ENCODE peak calls at places on chromosomes 16 and 17, in five cellular contexts. T is GM13976, H is lung, F is heart right ventricle, C is ovary. P is an unnamed sample.

GRCh38 chr16:50121721-50122445 is 31.2 kb upstream of the TENT4B start:
- DNase-seq in T (peak; percentile 47), H (no peak), F (no peak), C (no peak), P (no peak)

GRCh38 chr17:2393954-2394749 is 6.7 kb downstream of the MNT start:
- DNase-seq in T (no peak), H (no peak), F (no peak), C (no peak), P (no peak)

GRCh38 chr17:69084911-69085310 is 24.2 kb upstream of the ABCA9 start:
- DNase-seq in T (no peak), H (no peak), F (no peak), C (no peak), P (peak; percentile 42)

GRCh38 chr17:36034127-36034526 is 16.4 kb upstream of the CCL23 start:
- DNase-seq in T (no peak), H (no peak), F (no peak), C (no peak), P (no peak)

GRCh38 chr17:64017381-64017980 is 3.0 kb downstream of the ICAM2 start:
- DNase-seq in T (no peak), H (no peak), F (no peak), C (no peak), P (no peak)

GRCh38 chr16:12120331-12120981 is 143.9 kb downstream of the SNX29 start:
- DNase-seq in T (no peak), H (no peak), F (peak; percentile 76), C (peak; percentile 12), P (peak; percentile 39)

GRCh38 chr17:29004081-29004692 is 1.6 kb downstream of the SEZ6 start:
- DNase-seq in T (no peak), H (no peak), F (no peak), C (no peak), P (no peak)

GRCh38 chr16:85418978-85419491 is 194.1 kb upstream of the GSE1 start:
- DNase-seq in T (no peak), H (no peak), F (no peak), C (peak; percentile 23), P (peak; percentile 27)

GRCh38 chr17:12554251-12554650 is 111.4 kb upstream of the MYOCD start:
- DNase-seq in T (no peak), H (no peak), F (no peak), C (no peak), P (no peak)

GRCh38 chr16:3317315-3317999 is 12.2 kb downstream of the ZNF75A start:
- DNase-seq in T (no peak), H (no peak), F (no peak), C (no peak), P (no peak)

GRCh38 chr17:63772801-63773271 is 561 bp downstream of the CCDC47 start:
- DNase-seq in T (peak; percentile 12), H (no peak), F (no peak), C (no peak), P (no peak)

GRCh38 chr16:85445779-85446222 is 167.3 kb upstream of the GSE1 start:
- DNase-seq in T (no peak), H (no peak), F (no peak), C (no peak), P (no peak)

GRCh38 chr17:78438694-78439325 is 60.4 kb downstream of the PGS1 start:
- DNase-seq in T (no peak), H (no peak), F (no peak), C (no peak), P (no peak)

GRCh38 chr17:17356149-17356930 is 53.2 kb downstream of the NT5M start:
- DNase-seq in T (peak; percentile 88), H (peak; percentile 78), F (peak; percentile 79), C (peak; percentile 78), P (peak; percentile 84)

GRCh38 chr17:72134560-72135399 is 14.0 kb downstream of the SOX9 start:
- DNase-seq in T (no peak), H (no peak), F (no peak), C (no peak), P (no peak)

GRCh38 chr17:62895650-62896301 is 70.3 kb upstream of the TANC2 start:
- DNase-seq in T (no peak), H (no peak), F (no peak), C (no peak), P (no peak)

GRCh38 chr17:20733923-20734322 is 154.4 kb downstream of the CDRT15L2 start:
- DNase-seq in T (no peak), H (no peak), F (no peak), C (no peak), P (no peak)

GRCh38 chr16:77374384-77374783 is 60.5 kb downstream of the ADAMTS18 start:
- DNase-seq in T (no peak), H (no peak), F (no peak), C (no peak), P (no peak)

GRCh38 chr16:77376358-77376757 is 58.5 kb downstream of the ADAMTS18 start:
- DNase-seq in T (peak; percentile 23), H (no peak), F (no peak), C (no peak), P (no peak)

GRCh38 chr16:77375396-77375795 is 59.4 kb downstream of the ADAMTS18 start:
- DNase-seq in T (no peak), H (no peak), F (no peak), C (no peak), P (no peak)

DNA sequence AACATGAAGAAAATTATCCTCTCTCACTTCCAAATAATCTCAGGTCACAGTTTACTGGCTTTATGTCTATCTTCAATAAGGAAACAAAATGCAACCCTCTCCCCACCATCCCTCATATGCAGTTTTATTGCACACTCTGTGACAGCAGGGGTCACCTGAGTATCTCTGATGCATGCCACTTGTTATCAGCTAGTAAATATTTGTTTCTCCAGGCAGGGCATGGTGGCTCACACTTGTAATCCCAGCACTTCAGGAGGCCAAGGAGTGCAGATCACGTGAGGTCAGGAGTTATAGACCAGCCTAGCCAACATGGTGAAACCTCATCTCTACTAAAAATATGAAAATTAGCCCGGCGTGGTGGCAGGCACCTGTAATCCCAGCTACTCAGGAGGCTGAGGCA is 61.1 kb downstream of the ADAMTS18 start:
- DNase-seq in T (no peak), H (no peak), F (no peak), C (no peak), P (no peak)
- TF ChIP-seq CTCF in T (no peak), H (no peak), F (no peak), C (no peak), P (no peak)

GRCh38 chr17:42107597-42108576 is 4.6 kb downstream of the DHX58 start:
- DNase-seq in T (peak; percentile 100), H (peak; percentile 85), F (peak; percentile 56), C (no peak), P (peak; percentile 95)
- TF ChIP-seq CTCF in T (no peak), H (no peak), F (no peak), C (no peak), P (no peak)

DNA sequence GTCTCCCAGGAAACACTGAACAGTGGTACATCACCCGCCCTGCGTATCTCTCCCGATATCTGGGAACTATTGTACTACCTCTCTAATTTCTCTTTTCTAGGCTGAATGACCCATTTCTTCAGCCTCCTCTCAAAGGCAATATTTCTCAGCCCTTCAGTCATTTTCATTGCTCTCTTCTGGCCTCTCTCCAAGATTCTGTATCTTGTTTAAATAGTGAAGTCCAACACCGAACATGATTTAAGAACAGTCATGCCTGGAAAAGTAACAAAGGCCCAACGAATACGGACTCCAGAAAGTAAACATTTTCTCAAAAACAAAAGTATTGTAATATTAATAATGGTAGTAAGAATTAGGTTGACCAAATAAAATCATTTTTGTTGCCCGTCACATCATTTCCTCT is 220.0 kb downstream of the ZFHX3 start:
- DNase-seq in T (no peak), H (no peak), F (no peak), C (no peak), P (no peak)
- TF ChIP-seq CTCF in T (no peak), H (no peak), F (no peak), C (no peak), P (no peak)

DNA sequence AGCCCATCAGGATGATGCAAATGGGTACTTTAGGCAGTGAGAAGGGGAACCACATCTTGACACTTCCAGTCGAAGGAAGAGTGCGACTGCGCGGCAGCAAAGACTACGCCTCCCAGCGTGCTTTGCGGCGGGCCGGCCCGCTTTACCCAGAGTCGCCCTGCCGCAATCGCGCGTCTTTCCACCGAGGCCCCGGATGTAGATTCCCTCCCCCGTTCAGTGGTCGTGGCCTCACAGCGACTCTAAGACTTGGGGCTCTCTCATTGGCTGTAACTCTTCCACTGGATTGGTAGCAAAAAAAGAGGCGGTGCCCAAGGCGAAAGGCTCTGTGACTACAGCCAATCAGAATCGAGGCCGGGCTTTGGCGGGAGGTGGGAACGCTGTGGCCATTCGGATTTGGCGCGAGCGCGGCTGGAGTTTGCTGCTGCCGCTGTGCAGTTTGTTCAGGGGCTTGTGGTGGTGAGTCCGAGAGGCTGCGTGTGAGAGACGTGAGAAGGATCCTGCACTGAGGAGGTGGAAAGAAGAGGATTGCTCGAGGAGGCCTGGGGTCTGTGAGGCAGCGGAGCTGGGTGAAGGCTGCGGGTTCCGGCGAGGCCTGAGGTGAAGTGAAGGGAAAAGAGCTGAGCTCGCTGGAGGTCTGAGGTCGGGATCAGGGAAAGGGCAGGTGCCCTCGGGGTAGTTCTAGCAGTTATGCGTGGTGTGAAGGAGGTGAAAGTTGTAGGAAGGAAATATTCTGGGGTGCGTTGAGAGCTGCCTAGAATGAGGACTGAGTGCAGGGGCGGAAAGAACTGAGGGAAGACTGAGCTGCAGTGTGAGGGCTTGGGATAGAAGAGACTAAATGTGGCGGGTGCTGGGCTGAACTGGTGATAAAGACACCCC is at the start of gene CDC6:
- DNase-seq in T (peak; percentile 98), H (peak; percentile 100), F (peak; percentile 99), C (peak; percentile 99), P (peak; percentile 98)
- TF ChIP-seq CTCF in T (no peak), H (no peak), F (no peak), C (no peak), P (no peak)

P was measured in glutamatergic neuron.